ENCODE peak calls at places on chromosomes 6 and 20, in four cellular contexts. L is GM12878, D is K562, Q is HepG2. S is an unnamed sample.

GRCh38 chr6:119979862-119980261 is 630.3 kb upstream of the MAN1A1 start:
- DNase-seq in L (no peak), D (no peak), Q (peak; percentile 16), S (peak; percentile 1)

GRCh38 chr6:48889429-48889828 is 573.6 kb downstream of the MMUT start:
- DNase-seq in L (no peak), D (no peak), Q (no peak), S (no peak)

GRCh38 chr6:38131527-38131965 is 312.0 kb downstream of the ZFAND3 start:
- DNase-seq in L (no peak), D (no peak), Q (no peak), S (no peak)

GRCh38 chr6:132132911-132133639 is 181.9 kb upstream of the CCN2 start:
- DNase-seq in L (no peak), D (no peak), Q (no peak), S (no peak)

GRCh38 chr6:3788408-3789017 is 37.0 kb upstream of the PXDC1 start:
- DNase-seq in L (no peak), D (no peak), Q (peak; percentile 79), S (no peak)

GRCh38 chr20:63318391-63319163 is 25.6 kb downstream of the COL20A1 start:
- DNase-seq in L (no peak), D (no peak), Q (no peak), S (no peak)

GRCh38 chr6:38997128-38997761 is 51.3 kb upstream of the GLP1R start:
- DNase-seq in L (no peak), D (peak; percentile 57), Q (peak; percentile 29), S (peak; percentile 16)

GRCh38 chr6:20737912-20738311 is 203.7 kb downstream of the CDKAL1 start:
- DNase-seq in L (no peak), D (no peak), Q (no peak), S (no peak)

GRCh38 chr20:46131396-46131795 is 13.3 kb downstream of the CD40 start:
- DNase-seq in L (no peak), D (no peak), Q (no peak), S (no peak)

GRCh38 chr20:59628171-59628570 is 23.8 kb downstream of the PHACTR3 start:
- DNase-seq in L (no peak), D (no peak), Q (no peak), S (no peak)

GRCh38 chr6:168133707-168134398 is 54.8 kb upstream of the FRMD1 start:
- DNase-seq in L (no peak), D (no peak), Q (no peak), S (no peak)
- H3K4me3 ChIP-seq in L (no peak overlapping the region), D (no peak overlapping the region), Q (no peak overlapping the region), S (no peak overlapping the region)

GRCh38 chr6:153962548-153962947 is 76.5 kb upstream of the OPRM1 start:
- DNase-seq in L (no peak), D (no peak), Q (no peak), S (no peak)
- TF ChIP-seq EP300 in L (no peak), D (no peak), Q (no peak), S (no peak)

GRCh38 chr6:32971245-32971580 is 2.8 kb downstream of the BRD2 start:
- DNase-seq in L (no peak), D (no peak), Q (no peak), S (no peak)
- TF ChIP-seq REST in L (no peak), D (no peak), Q (no peak), S (no peak)

GRCh38 chr20:56626367-56627121 is 2.6 kb upstream of the TFAP2C start:
- DNase-seq in L (no peak), D (peak; percentile 60), Q (no peak), S (peak; percentile 50)
- H3K4me3 ChIP-seq in L (no peak overlapping the region), D (no peak overlapping the region), Q (no peak overlapping the region), S (no peak overlapping the region)

DNA sequence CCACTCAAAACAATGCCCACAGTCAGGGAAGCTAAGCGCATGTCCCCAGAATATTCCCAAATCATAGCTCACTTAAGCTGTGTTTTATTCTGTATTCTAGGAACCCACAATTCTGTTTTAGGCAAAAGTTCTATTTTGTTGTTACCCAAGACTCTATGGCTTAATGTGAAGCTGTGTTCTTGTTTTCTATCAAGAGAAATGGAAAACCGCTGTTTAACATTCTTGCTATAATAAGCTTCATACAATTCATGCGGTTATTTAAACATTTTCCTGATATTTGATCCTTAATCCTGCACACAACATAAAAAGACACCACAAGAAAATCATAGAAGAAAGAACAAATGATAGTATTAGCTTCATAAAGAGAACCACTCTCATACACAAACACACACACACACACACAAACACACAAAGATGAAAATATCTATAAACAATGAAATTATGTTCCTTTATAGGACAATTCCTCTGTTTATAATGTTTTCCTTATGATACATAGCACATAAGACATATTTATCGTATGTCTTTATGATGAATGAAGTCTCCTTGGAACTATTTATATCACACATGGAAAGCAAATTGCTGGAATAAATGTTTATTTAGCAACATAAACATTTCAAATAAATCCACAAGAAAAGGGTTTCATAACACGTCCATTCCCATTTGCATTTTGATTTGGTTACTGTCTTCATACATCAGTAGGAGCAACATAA is 16.4 kb upstream of the COL21A1 start:
- DNase-seq in L (no peak), D (no peak), Q (no peak), S (no peak)
- TF ChIP-seq EP300 in L (no peak), D (no peak), Q (no peak), S (no peak)

GRCh38 chr6:136822051-136822378 is 377 bp upstream of the PEX7 start:
- DNase-seq in L (no peak), D (no peak), Q (no peak), S (peak; percentile 3)
- TF ChIP-seq REST in L (no peak), D (no peak), Q (no peak), S (no peak)